ENCODE peak calls at places on chromosome 14, in eight cellular contexts. I is endothelial cell of umbilical vein, Z is keratinocyte, J is cardiac fibroblast, T is heart left ventricle, M is RWPE1, C is spleen, O is mesothelial cell of epicardium. A is an unnamed sample.

GRCh38 chr14:68268719-68269118 is 449.1 kb downstream of the RAD51B start:
- DNase-seq in I (no peak), Z (no peak), J (no peak), T (no peak), M (no peak), C (no peak), O (no peak), A (no peak)

GRCh38 chr14:97113339-97113738 is 316.2 kb downstream of the VRK1 start:
- DNase-seq in I (no peak), Z (no peak), J (no peak), T (no peak), M (peak; percentile 10), C (no peak), O (no peak), A (no peak)

GRCh38 chr14:91164676-91165075 is 50.8 kb downstream of the DGLUCY start:
- DNase-seq in I (no peak), Z (no peak), J (no peak), T (peak; percentile 48), M (no peak), C (no peak), O (no peak), A (no peak)

GRCh38 chr14:57634335-57634734 is 140.7 kb upstream of the CCDC198 start:
- DNase-seq in I (no peak), Z (no peak), J (no peak), T (no peak), M (peak; percentile 5), C (no peak), O (no peak), A (no peak)

GRCh38 chr14:79578470-79578869 is 632.8 kb downstream of the DIO2 start:
- DNase-seq in I (no peak), Z (no peak), J (no peak), T (no peak), M (no peak), C (no peak), O (no peak), A (no peak)

GRCh38 chr14:50045039-50045711 is 71.2 kb downstream of the VCPKMT start:
- DNase-seq in I (peak; percentile 69), Z (no peak), J (peak; percentile 77), T (peak; percentile 79), M (no peak), C (peak; percentile 96), O (no peak), A (no peak)

GRCh38 chr14:37858733-37859132 is 263.3 kb downstream of the TTC6 start:
- DNase-seq in I (no peak), Z (no peak), J (no peak), T (no peak), M (no peak), C (no peak), O (no peak), A (no peak)

GRCh38 chr14:68633131-68633991 is 159.5 kb downstream of the ZFP36L1 start:
- DNase-seq in I (no peak), Z (no peak), J (peak; percentile 83), T (peak; percentile 64), M (no peak), C (no peak), O (peak; percentile 29), A (no peak)

GRCh38 chr14:27528328-27528727 is 930.5 kb upstream of the NOVA1 start:
- DNase-seq in I (peak; percentile 50), Z (no peak), J (peak; percentile 51), T (no peak), M (peak; percentile 24), C (no peak), O (no peak), A (no peak)

GRCh38 chr14:58281969-58282368 is 16.4 kb upstream of the ARID4A start:
- DNase-seq in I (peak; percentile 14), Z (no peak), J (no peak), T (no peak), M (no peak), C (no peak), O (no peak), A (no peak)

GRCh38 chr14:102338724-102339123 is 19.2 kb downstream of the ZNF839 start:
- DNase-seq in I (no peak), Z (no peak), J (no peak), T (no peak), M (no peak), C (no peak), O (no peak), A (no peak)
- TF ChIP-seq CTCF in I (no peak), Z (no peak), J (no peak), T (no peak), M (no peak), C (no peak), O (no peak), A (no peak)

GRCh38 chr14:94560782-94561655 is at the start of gene SERPINA4:
- DNase-seq in I (no peak), Z (no peak), J (no peak), T (no peak), M (no peak), C (no peak), O (no peak), A (no peak)

GRCh38 chr14:94562941-94563883 is 2.0 kb downstream of the SERPINA4 start:
- DNase-seq in I (no peak), Z (no peak), J (no peak), T (no peak), M (no peak), C (peak; percentile 50), O (no peak), A (no peak)

GRCh38 chr14:94561656-94562010 is 391 bp downstream of the SERPINA4 start:
- DNase-seq in I (no peak), Z (no peak), J (no peak), T (no peak), M (no peak), C (no peak), O (no peak), A (no peak)

GRCh38 chr14:94562019-94562418 is 777 bp downstream of the SERPINA4 start:
- DNase-seq in I (no peak), Z (no peak), J (no peak), T (no peak), M (no peak), C (no peak), O (no peak), A (no peak)

GRCh38 chr14:94564381-94564780 is 3.1 kb downstream of the SERPINA4 start:
- DNase-seq in I (no peak), Z (no peak), J (no peak), T (no peak), M (no peak), C (no peak), O (no peak), A (no peak)
- TF ChIP-seq CTCF in I (no peak), Z (no peak), J (no peak), T (no peak), M (no peak), C (no peak), O (no peak), A (no peak)

GRCh38 chr14:72892103-72892878 is 1.6 kb downstream of the DPF3 start:
- DNase-seq in I (peak; percentile 56), Z (no peak), J (peak; percentile 48), T (no peak), M (peak; percentile 43), C (no peak), O (peak; percentile 48), A (peak; percentile 26)
- TF ChIP-seq CTCF in I (no peak), Z (peak; percentile 9), J (no peak), T (no peak), M (no peak), C (no peak), O (no peak), A (no peak)

DNA sequence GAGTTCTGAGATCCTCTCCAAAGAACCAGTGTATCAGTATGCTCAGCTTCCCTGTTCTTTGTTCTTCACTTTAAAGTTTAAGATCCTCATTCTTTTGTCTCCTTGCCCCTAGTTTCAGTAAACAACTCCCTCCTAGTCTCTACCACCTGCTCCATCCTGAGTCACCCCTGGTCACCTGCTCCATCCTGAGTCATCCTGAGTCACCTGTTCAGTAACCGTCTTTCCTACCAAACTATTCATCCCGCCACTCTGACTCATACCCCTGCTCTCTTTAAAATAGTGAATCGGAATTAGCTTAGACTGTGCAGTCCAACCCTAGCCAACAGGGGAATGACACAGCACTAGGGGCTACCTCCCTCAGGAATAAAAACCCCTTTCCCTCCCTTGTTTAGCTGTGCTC is 888.1 kb upstream of the MDGA2 start:
- DNase-seq in I (no peak), Z (peak; percentile 9), J (peak; percentile 2), T (no peak), M (peak; percentile 27), C (no peak), O (no peak), A (no peak)
- TF ChIP-seq CTCF in I (no peak), Z (no peak), J (no peak), T (no peak), M (no peak), C (no peak), O (no peak), A (no peak)

DNA sequence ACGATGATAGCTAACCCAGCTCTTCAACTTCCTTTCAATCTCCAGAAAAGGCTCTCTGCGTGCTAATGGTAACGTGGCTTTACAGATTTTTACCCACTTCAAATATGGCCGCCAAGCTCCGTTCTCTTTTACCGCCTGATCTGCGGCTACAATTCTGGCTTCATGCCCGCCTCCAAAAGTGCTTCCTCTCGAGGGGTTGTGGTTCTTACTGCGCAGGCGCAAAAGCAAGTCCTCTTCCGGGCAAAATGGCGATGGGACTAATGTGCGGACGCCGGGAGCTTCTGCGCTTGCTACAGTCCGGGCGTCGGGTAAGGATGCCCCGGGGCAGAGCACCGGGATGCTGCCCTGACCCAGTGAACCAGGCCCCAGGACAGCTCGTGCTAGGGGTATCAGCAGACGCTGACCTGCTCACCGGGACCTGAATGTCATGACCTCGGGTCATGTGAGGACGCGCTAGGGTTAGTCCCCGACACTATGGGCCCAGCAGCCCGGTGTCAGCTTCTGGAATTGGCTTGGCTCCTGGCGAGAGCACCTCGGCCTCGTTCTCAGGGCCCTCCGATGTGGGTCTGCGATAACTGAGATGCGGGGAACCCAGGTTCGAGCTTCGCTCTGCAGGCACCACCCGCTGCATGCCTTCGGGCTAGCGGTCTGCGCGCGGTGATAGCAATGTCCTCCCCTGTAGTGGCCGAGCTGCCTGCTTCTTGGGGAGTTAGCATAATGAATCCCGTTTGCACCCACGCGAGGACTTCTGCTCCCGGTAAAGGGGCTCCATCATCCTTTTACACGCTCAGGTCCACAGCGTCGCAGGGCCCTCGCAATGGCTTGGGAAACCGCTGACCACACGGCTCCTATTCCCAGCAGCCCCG is at the start of gene OXA1L:
- DNase-seq in I (peak; percentile 98), Z (peak; percentile 88), J (peak; percentile 99), T (peak; percentile 99), M (peak; percentile 97), C (peak; percentile 97), O (peak; percentile 97), A (peak; percentile 79)
- TF ChIP-seq CTCF in I (no peak), Z (no peak), J (no peak), T (no peak), M (no peak), C (no peak), O (no peak), A (no peak)

A was measured in activated B cell treated with CpG ODN at 0.5 μM for 24 hours.